ENCODE peak calls at places on chromosome 13, in seven cellular contexts. W is iris pigment epithelial cell, E is T-helper 2 cell, X is HTR-8/SVneo, H is foreskin fibroblast, K is COR-L47, L is WTC11. B is an unnamed sample.

GRCh38 chr13:39415003-39415402 is 188.0 kb downstream of the LHFPL6 start:
- DNase-seq in W (peak), E (no peak), X (no peak), H (peak), K (no peak), L (no peak), B (no peak)

GRCh38 chr13:108274718-108275117 is 5.2 kb downstream of the TNFSF13B start:
- DNase-seq in W (no peak), E (no peak), X (no peak), H (no peak), K (no peak), L (no peak), B (no peak)

GRCh38 chr13:110382229-110382628 is 75.1 kb downstream of the COL4A2 start:
- DNase-seq in W (peak), E (no peak), X (no peak), H (peak), K (no peak), L (no peak), B (no peak)

GRCh38 chr13:35210234-35210633 is 266.3 kb downstream of the MAB21L1 start:
- DNase-seq in W (peak), E (no peak), X (no peak), H (peak), K (peak), L (no peak), B (no peak)

GRCh38 chr13:52850396-52851152 is 2.1 kb upstream of the PCDH8 start:
- DNase-seq in W (peak), E (no peak), X (peak), H (peak), K (peak), L (peak), B (no peak)

GRCh38 chr13:80131204-80131603 is 209.7 kb downstream of the SPRY2 start:
- DNase-seq in W (peak), E (no peak), X (peak), H (peak), K (no peak), L (peak), B (no peak)

GRCh38 chr13:34933349-34933748 is 8.7 kb upstream of the NBEA start:
- DNase-seq in W (no peak), E (no peak), X (no peak), H (no peak), K (peak), L (no peak), B (no peak)

GRCh38 chr13:109330941-109331340 is 455.4 kb downstream of the IRS2 start:
- DNase-seq in W (peak), E (no peak), X (no peak), H (peak), K (no peak), L (no peak), B (no peak)

GRCh38 chr13:98171806-98172569 is 5.1 kb downstream of the RNF113B start:
- DNase-seq in W (peak), E (no peak), X (no peak), H (peak), K (no peak), L (no peak), B (no peak)

GRCh38 chr13:43580280-43580679 is 206.5 kb downstream of the ENOX1 start:
- DNase-seq in W (no peak), E (no peak), X (no peak), H (no peak), K (no peak), L (no peak), B (no peak)

GRCh38 chr13:27827646-27828045 is 35.4 kb downstream of the GSX1 start:
- DNase-seq in W (no peak), E (no peak), X (no peak), H (no peak), K (no peak), L (no peak), B (no peak)

GRCh38 chr13:77190349-77190748 is 136.5 kb downstream of the MYCBP2 start:
- DNase-seq in W (no peak), E (no peak), X (no peak), H (no peak), K (no peak), L (no peak), B (no peak)